ENCODE peak calls at places on chromosome 18, in eight cellular contexts. R is CD8-positive, alpha-beta memory T cell; F is SK-N-SH; H is CD4-positive, alpha-beta memory T cell; E is upper lobe of right lung; K is adipocyte; Y is IMR-90; U is small intestine. Z is an unnamed sample.

GRCh38 chr18:31450409-31450808 is 2.9 kb downstream of the DSG3 start:
- DNase-seq in Y (no peak), E (no peak), H (no peak), R (no peak), F (no peak), U (no peak), K (no peak), Z (peak; percentile 10)

GRCh38 chr18:10301831-10302483 is 152.5 kb upstream of the APCDD1 start:
- DNase-seq in Y (no peak), R (no peak), H (no peak), U (no peak), K (no peak), F (no peak), E (no peak), Z (no peak)

GRCh38 chr18:41145526-41145925 is 809.5 kb upstream of the PIK3C3 start:
- DNase-seq in K (peak; percentile 24), F (no peak), Y (no peak), R (no peak), H (no peak), E (no peak), U (no peak), Z (peak; percentile 62)

GRCh38 chr18:63198868-63199742 is 120.5 kb downstream of the BCL2 start:
- DNase-seq in E (no peak), Y (no peak), F (no peak), K (no peak), H (no peak), U (no peak), R (no peak), Z (no peak)

GRCh38 chr18:45562567-45563479 is 52.5 kb upstream of the SLC14A2 start:
- DNase-seq in E (no peak), H (no peak), Y (no peak), R (no peak), U (peak; percentile 33), F (no peak), K (no peak), Z (no peak)

GRCh38 chr18:22391571-22392359 is 25.9 kb downstream of the CTAGE1 start:
- DNase-seq in K (peak; percentile 54), E (no peak), Y (peak; percentile 96), H (peak; percentile 26), U (peak; percentile 87), F (peak; percentile 7), R (peak; percentile 75), Z (peak; percentile 85)

GRCh38 chr18:58354051-58354450 is 274.8 kb downstream of the ALPK2 start:
- DNase-seq in R (no peak), K (no peak), F (no peak), E (no peak), U (no peak), H (no peak), Y (no peak), Z (no peak)

GRCh38 chr18:32389868-32390267 is 80.8 kb downstream of the GAREM1 start:
- DNase-seq in Y (no peak), E (peak; percentile 82), H (no peak), U (peak; percentile 69), K (no peak), R (no peak), F (no peak), Z (no peak)

GRCh38 chr18:8910186-8910585 is 192.3 kb upstream of the NDUFV2 start:
- DNase-seq in E (no peak), U (no peak), F (no peak), Y (no peak), H (no peak), K (no peak), R (no peak), Z (no peak)

GRCh38 chr18:34977787-34978532 is 63.3 kb upstream of the MAPRE2 start:
- DNase-seq in U (peak; percentile 64), R (peak; percentile 24), H (peak; percentile 40), E (peak; percentile 82), K (peak; percentile 47), Y (peak; percentile 6), F (peak; percentile 39), Z (no peak)

GRCh38 chr18:73244411-73244810 is 376.6 kb upstream of the NETO1 start:
- DNase-seq in H (no peak), R (no peak), F (no peak), U (no peak), Y (peak; percentile 34), K (peak; percentile 41), E (no peak), Z (peak; percentile 52)

GRCh38 chr18:48838921-48839818 is 111.6 kb downstream of the SMAD7 start:
- DNase-seq in U (no peak), R (no peak), H (no peak), F (no peak), K (peak; percentile 79), E (peak; percentile 58), Y (peak; percentile 73), Z (peak; percentile 74)

GRCh38 chr18:10015288-10015701 is 101.5 kb downstream of the VAPA start:
- DNase-seq in E (no peak), R (no peak), K (peak; percentile 47), F (no peak), H (no peak), Y (peak; percentile 17), U (no peak), Z (peak; percentile 53)

DNA sequence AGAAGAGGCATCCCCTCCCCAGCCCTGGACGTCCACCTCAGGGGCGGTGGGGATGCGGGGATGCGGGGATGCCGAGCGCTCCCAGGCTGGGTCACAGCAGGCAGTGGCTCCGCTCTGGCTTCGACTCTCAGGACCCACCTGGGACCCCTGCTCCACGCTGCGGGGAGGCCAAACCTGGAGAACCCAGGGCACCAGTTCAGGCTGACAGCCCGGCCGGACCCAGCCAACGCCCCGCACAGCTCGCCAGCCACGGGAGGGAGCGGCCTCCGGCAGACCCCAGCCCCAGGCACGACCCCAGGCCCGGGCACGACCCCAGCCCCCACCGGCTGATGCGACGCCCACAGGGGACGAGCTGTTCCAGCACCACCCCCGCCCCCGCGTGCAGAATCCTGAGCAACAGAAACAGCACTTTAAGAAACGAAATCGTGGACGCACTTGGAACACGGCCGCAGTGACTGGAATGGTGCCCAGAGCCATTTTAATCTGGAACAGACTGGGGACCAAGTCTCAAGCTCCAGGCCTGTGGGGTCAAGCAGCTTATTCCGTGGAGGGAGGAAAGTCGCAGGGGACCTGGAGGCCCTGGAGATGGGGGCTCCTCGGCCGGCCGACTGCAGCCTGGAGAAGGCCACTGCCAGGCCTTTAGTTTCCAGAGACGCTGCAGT is 74.3 kb downstream of the MBP start:
- DNase-seq in U (no peak), R (no peak), K (no peak), E (no peak), H (no peak), Y (no peak), F (no peak), Z (peak; percentile 49)
- H3K4me3 ChIP-seq in U (no peak overlapping the region), R (no peak overlapping the region), K (peak overlapping the region; percentile 30), E (no peak overlapping the region), H (no peak overlapping the region), Y (no peak overlapping the region), F (no peak overlapping the region), Z (no peak overlapping the region)

GRCh38 chr18:61397222-61397621 is 64.0 kb downstream of the CDH20 start:
- DNase-seq in R (no peak), F (no peak), H (no peak), Y (no peak), E (no peak), U (no peak), K (no peak), Z (no peak)

GRCh38 chr18:61398961-61399632 is 65.9 kb downstream of the CDH20 start:
- DNase-seq in F (no peak), R (no peak), K (peak; percentile 84), H (no peak), E (no peak), Y (peak; percentile 65), U (no peak), Z (peak; percentile 92)

GRCh38 chr18:61402761-61403160 is 69.5 kb downstream of the CDH20 start:
- DNase-seq in R (no peak), U (no peak), E (no peak), F (no peak), Y (no peak), H (no peak), K (peak; percentile 61), Z (no peak)

GRCh38 chr18:61400714-61401113 is 67.5 kb downstream of the CDH20 start:
- DNase-seq in E (no peak), U (no peak), Y (peak; percentile 75), H (no peak), F (no peak), R (no peak), K (peak; percentile 66), Z (peak; percentile 40)

GRCh38 chr18:61400016-61400630 is 66.9 kb downstream of the CDH20 start:
- DNase-seq in Y (no peak), R (no peak), F (no peak), E (no peak), U (no peak), H (no peak), K (peak; percentile 40), Z (no peak)
- H3K4me3 ChIP-seq in Y (no peak overlapping the region), R (no peak overlapping the region), F (no peak overlapping the region), E (no peak overlapping the region), U (no peak overlapping the region), H (no peak overlapping the region), K (peak overlapping the region; percentile 30), Z (no peak overlapping the region)

DNA sequence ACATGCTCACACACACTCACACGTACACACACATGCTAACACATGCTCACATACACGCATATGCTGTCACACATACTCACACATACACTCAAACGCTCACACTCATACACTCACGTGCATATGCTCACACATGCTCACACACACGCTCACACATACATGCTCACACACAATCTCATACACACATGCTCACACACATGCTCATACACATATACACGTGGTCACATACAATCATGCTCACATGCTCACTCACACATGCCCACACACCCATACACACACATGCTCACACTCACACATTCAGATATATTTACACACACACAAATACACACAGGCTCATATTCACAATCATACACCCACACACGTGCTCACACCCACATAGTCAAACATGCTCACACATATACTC is 17.5 kb upstream of the SALL3 start:
- DNase-seq in U (no peak), Y (no peak), F (no peak), E (no peak), K (no peak), H (no peak), R (no peak), Z (no peak)
- H3K4me3 ChIP-seq in U (no peak overlapping the region), Y (no peak overlapping the region), F (no peak overlapping the region), E (no peak overlapping the region), K (no peak overlapping the region), H (no peak overlapping the region), R (no peak overlapping the region), Z (no peak overlapping the region)

GRCh38 chr18:78296152-78296551 is 683.5 kb upstream of the SALL3 start:
- DNase-seq in K (no peak), F (no peak), R (no peak), E (no peak), Y (no peak), H (no peak), U (no peak), Z (no peak)
- H3K4me3 ChIP-seq in K (no peak overlapping the region), F (no peak overlapping the region), R (no peak overlapping the region), E (no peak overlapping the region), Y (no peak overlapping the region), H (no peak overlapping the region), U (no peak overlapping the region), Z (no peak overlapping the region)

DNA sequence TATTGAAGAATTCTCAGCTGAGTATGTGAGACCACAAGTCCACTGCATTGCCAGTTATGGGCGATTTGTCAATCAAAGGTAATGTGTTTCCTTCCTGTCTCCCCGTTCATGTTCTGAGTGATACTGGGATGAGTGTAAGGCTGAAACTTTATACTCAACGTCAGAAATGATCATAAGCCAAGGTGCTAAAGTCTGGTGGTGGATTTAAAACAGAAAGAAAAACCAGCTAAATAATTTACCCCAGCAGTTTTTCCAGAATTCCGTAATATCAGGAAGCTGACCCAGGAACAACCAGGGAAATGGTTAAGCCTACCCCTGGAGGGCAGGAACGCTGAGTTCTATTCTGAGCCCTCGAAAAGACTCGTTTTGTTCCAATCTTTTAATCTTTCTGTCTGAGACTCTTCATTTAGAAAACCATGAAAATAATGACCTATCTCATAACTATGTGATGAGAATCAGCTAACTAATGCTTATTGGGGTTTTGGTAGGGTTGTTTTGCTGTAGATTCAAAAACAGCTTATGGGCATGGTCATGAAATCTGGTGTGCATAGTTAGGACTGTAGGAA is 149.6 kb downstream of the LAMA3 start:
- DNase-seq in Y (peak; percentile 56), E (no peak), K (peak; percentile 77), U (no peak), R (no peak), H (no peak), F (no peak), Z (peak; percentile 67)
- H3K4me3 ChIP-seq in Y (no peak overlapping the region), E (no peak overlapping the region), K (peak overlapping the region; percentile 59), U (no peak overlapping the region), R (no peak overlapping the region), H (no peak overlapping the region), F (no peak overlapping the region), Z (no peak overlapping the region)